ENCODE peak calls at places on chromosomes 1 and 21, in seven cellular contexts. X, H, L, A, U, F and N are unnamed samples.

GRCh38 chr1:110875216-110875731 is 2.3 kb downstream of the CD53 start:
- DNase-seq in U (no peak), L (no peak), A (no peak), X (no peak), F (no peak), H (peak; percentile 53), N (no peak)

GRCh38 chr1:245512181-245512888 is 357.6 kb downstream of the KIF26B start:
- DNase-seq in U (no peak), X (no peak), F (peak; percentile 33), L (no peak), H (peak; percentile 64), A (no peak), N (no peak)

GRCh38 chr1:163076981-163077761 is 8.0 kb downstream of the RGS4 start:
- DNase-seq in H (no peak), A (no peak), X (no peak), F (no peak), U (no peak), L (no peak), N (no peak)

GRCh38 chr1:23122023-23122738 is 46.5 kb downstream of the LUZP1 start:
- DNase-seq in H (no peak), L (peak; percentile 14), F (peak; percentile 53), U (peak; percentile 14), X (peak; percentile 29), A (peak; percentile 24), N (no peak)

GRCh38 chr1:211579434-211580302 is 707 bp upstream of the SLC30A1 start:
- DNase-seq in X (peak; percentile 86), A (peak; percentile 94), U (peak; percentile 79), H (peak; percentile 96), L (peak; percentile 67), F (peak; percentile 70), N (no peak)

GRCh38 chr1:231872461-231872910 is 245.9 kb downstream of the DISC1 start:
- DNase-seq in F (peak; percentile 70), X (no peak), H (no peak), L (peak; percentile 44), A (no peak), U (no peak), N (no peak)

GRCh38 chr1:72282271-72282656 is at the start of gene NEGR1:
- DNase-seq in H (no peak), L (peak; percentile 54), U (peak; percentile 12), A (peak; percentile 57), F (peak; percentile 87), X (peak; percentile 66), N (no peak)

GRCh38 chr1:34164510-34165381 is at the start of gene CSMD2:
- DNase-seq in L (no peak), H (no peak), F (peak; percentile 87), A (peak; percentile 76), X (peak; percentile 85), U (no peak), N (no peak)

GRCh38 chr1:115982399-115982798 is 6.1 kb downstream of the SLC22A15 start:
- DNase-seq in H (no peak), F (no peak), U (no peak), L (no peak), A (no peak), X (no peak), N (no peak)

GRCh38 chr1:240649733-240650700 is 38.1 kb upstream of the GREM2 start:
- DNase-seq in A (no peak), H (no peak), L (no peak), X (no peak), F (no peak), U (no peak), N (no peak)

GRCh38 chr1:77031101-77031662 is 163.9 kb downstream of the ST6GALNAC5 start:
- DNase-seq in F (peak; percentile 78), X (no peak), H (no peak), L (peak; percentile 87), A (peak; percentile 40), U (no peak), N (no peak)

GRCh38 chr21:42847051-42847707 is 32.2 kb downstream of the WDR4 start:
- DNase-seq in L (no peak), X (no peak), U (no peak), F (no peak), A (no peak), H (no peak), N (no peak)

GRCh38 chr1:207001492-207002245 is 30.9 kb downstream of the C1orf116 start:
- DNase-seq in U (peak; percentile 58), F (no peak), L (peak; percentile 69), H (peak; percentile 56), A (no peak), X (no peak), N (no peak)

GRCh38 chr1:207000641-207001291 is 30.5 kb upstream of the FCAMR start:
- DNase-seq in U (no peak), F (no peak), X (no peak), H (no peak), L (no peak), A (no peak), N (no peak)

GRCh38 chr1:207002731-207003146 is 29.8 kb downstream of the C1orf116 start:
- DNase-seq in X (no peak), H (no peak), L (peak; percentile 99), A (no peak), F (no peak), U (peak; percentile 93), N (no peak)

GRCh38 chr1:207003216-207003615 is 29.3 kb downstream of the C1orf116 start:
- DNase-seq in H (no peak), X (no peak), A (no peak), F (no peak), L (no peak), U (no peak), N (no peak)

DNA sequence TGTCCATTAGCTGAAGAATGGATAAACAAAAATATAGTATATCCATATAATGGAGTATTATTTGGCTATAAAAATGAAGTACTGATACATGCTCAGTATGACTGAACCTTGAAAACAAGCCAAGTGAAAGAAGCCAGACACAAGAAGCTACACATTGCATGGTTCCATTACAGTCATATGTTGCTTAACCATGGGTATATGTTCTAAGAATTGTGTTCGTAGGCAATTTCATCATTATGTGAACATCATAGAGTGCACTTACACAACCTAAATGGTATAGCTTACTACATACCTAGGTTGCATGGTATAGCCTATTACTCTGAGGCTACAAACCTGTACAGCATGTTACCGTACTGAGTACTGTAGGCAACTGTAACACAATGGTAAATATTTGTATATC is 28.6 kb upstream of the FCAMR start:
- DNase-seq in L (no peak), A (no peak), X (no peak), F (no peak), U (no peak), H (no peak), N (no peak)
- TF ChIP-seq EZH2 in L (no peak), A (no peak), X (no peak), F (no peak), U (no peak), H (no peak), N (no peak)

GRCh38 chr21:45419162-45419561 is 14.2 kb downstream of the COL18A1 start:
- DNase-seq in F (no peak), U (no peak), L (no peak), H (no peak), X (no peak), A (peak; percentile 2), N (no peak)
- H3K9me2 ChIP-seq in F (no peaks in the 10 kb centered on the region), U (no peaks in the 10 kb centered on the region), L (no peaks in the 10 kb centered on the region), H (no peaks in the 10 kb centered on the region), X (no peaks in the 10 kb centered on the region), A (no peaks in the 10 kb centered on the region), N (no peaks in the 10 kb centered on the region)

GRCh38 chr1:6635161-6635909 is 10.7 kb downstream of the THAP3 start:
- DNase-seq in X (no peak), H (no peak), A (no peak), U (no peak), F (no peak), L (no peak), N (no peak)
- TF ChIP-seq EZH2 in X (no peak), H (no peak), A (no peak), U (no peak), F (no peak), L (no peak), N (no peak)

DNA sequence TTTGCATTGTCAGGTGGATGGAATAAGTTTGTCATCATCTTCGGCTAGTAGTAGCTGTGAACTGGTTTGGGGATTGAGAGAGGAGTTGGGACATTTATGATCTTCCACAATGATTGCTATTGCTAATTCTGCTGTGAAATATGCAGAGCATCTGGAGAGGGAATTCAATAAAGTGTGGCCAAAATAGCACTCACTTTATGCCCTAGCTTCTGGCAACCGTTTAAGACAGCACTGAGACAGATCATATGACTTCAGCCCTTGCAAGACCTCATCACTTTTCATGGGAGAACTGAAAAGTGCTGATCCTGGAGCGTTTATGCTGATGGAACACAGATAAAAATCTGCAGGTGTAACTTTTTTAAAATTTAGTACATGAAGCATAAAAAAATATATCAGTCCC is 360.8 kb downstream of the GPATCH2 start:
- DNase-seq in L (no peak), F (no peak), U (no peak), A (no peak), X (no peak), H (no peak), N (no peak)
- H3K9me2 ChIP-seq in L (no peaks in the 10 kb centered on the region), F (no peaks in the 10 kb centered on the region), U (no peaks in the 10 kb centered on the region), A (no peaks in the 10 kb centered on the region), X (no peaks in the 10 kb centered on the region), H (no peaks in the 10 kb centered on the region), N (no peaks in the 10 kb centered on the region)

DNA sequence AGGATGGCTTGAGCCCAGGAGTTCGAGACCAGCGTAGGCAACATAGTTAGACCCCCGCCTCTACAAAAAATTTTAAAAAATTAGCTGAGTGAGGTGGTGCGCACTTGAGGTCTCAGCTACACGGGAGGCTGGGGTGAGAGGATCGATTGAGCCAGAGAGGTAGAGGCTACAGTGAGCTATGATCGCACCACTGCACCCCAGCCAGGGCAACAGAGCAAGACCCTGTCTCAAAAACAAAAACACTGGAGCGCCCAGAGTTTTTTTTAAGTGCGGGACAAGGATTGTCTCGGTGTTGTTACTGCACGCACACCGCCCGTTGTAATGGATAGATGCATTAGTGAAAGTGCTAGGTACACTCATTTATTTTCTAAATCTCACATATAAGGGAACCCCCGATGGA is 37.1 kb downstream of the PIK3CD start:
- DNase-seq in X (no peak), U (no peak), A (no peak), H (no peak), L (no peak), F (no peak), N (no peak)
- TF ChIP-seq EZH2 in X (no peak), U (no peak), A (no peak), H (no peak), L (no peak), F (no peak), N (no peak)

GRCh38 chr1:203447147-203447546 is 28.5 kb upstream of the PRELP start:
- DNase-seq in A (no peak), X (no peak), U (no peak), F (no peak), H (no peak), L (no peak), N (no peak)
- H3K9me2 ChIP-seq in A (no peaks in the 10 kb centered on the region), X (no peaks in the 10 kb centered on the region), U (no peaks in the 10 kb centered on the region), F (no peaks in the 10 kb centered on the region), H (no peaks in the 10 kb centered on the region), L (no peaks in the 10 kb centered on the region), N (no peaks in the 10 kb centered on the region)

GRCh38 chr1:161044535-161044907 is 1.3 kb downstream of the USF1 start:
- DNase-seq in A (no peak), L (no peak), F (peak; percentile 64), H (peak; percentile 27), U (no peak), X (peak; percentile 27), N (no peak)
- TF ChIP-seq EZH2 in A (no peak), L (no peak), F (no peak), H (no peak), U (no peak), X (no peak), N (no peak)